ENCODE peak calls at places on chromosomes 7 and 10, in seven cellular contexts. One of them, this sample, is unnamed.
A peak's percentile ranks its signal among the peaks of the same experiment; 100 is the strongest.

GRCh38 chr10:60524541-60524940 is 134.9 kb upstream of the ANK3 start:
- DNase-seq in psoas muscle: no peak
- DNase-seq in left lung: no peak
- DNase-seq in prostate gland: no peak
- DNase-seq in IMR-90: peak; percentile 52
- DNase-seq in body of pancreas: no peak
- DNase-seq in fibroblast of pulmonary artery: peak; percentile 32
- DNase-seq in this sample: no peak

GRCh38 chr7:7408001-7408770 is 127.5 kb downstream of the COL28A1 start:
- DNase-seq in left lung: no peak
- DNase-seq in body of pancreas: no peak
- DNase-seq in fibroblast of pulmonary artery: no peak
- DNase-seq in psoas muscle: no peak
- DNase-seq in IMR-90: no peak
- DNase-seq in prostate gland: peak; percentile 32
- DNase-seq in this sample: no peak

GRCh38 chr10:58350619-58351323 is 16.0 kb downstream of the UBE2D1 start:
- DNase-seq in prostate gland: no peak
- DNase-seq in body of pancreas: no peak
- DNase-seq in psoas muscle: no peak
- DNase-seq in left lung: no peak
- DNase-seq in fibroblast of pulmonary artery: no peak
- DNase-seq in IMR-90: peak; percentile 57
- DNase-seq in this sample: no peak

GRCh38 chr7:93011351-93012294 is 106.2 kb downstream of the SAMD9 start:
- DNase-seq in body of pancreas: no peak
- DNase-seq in prostate gland: no peak
- DNase-seq in fibroblast of pulmonary artery: peak; percentile 97
- DNase-seq in left lung: no peak
- DNase-seq in IMR-90: peak; percentile 99
- DNase-seq in psoas muscle: no peak
- DNase-seq in this sample: no peak

GRCh38 chr10:75395171-75395954 is 6.2 kb downstream of the ZNF503 start:
- DNase-seq in prostate gland: peak; percentile 32
- DNase-seq in IMR-90: peak; percentile 48
- DNase-seq in fibroblast of pulmonary artery: no peak
- DNase-seq in body of pancreas: peak; percentile 75
- DNase-seq in left lung: peak; percentile 92
- DNase-seq in psoas muscle: peak; percentile 79
- DNase-seq in this sample: no peak

GRCh38 chr10:76037531-76037930 is 606.1 kb downstream of the LRMDA start:
- DNase-seq in left lung: no peak
- DNase-seq in IMR-90: no peak
- DNase-seq in fibroblast of pulmonary artery: no peak
- DNase-seq in body of pancreas: no peak
- DNase-seq in prostate gland: no peak
- DNase-seq in psoas muscle: no peak
- DNase-seq in this sample: no peak

GRCh38 chr10:48976208-48976607 is 36.6 kb upstream of the LRRC18 start:
- DNase-seq in IMR-90: peak; percentile 4
- DNase-seq in left lung: no peak
- DNase-seq in fibroblast of pulmonary artery: peak; percentile 1
- DNase-seq in prostate gland: peak; percentile 14
- DNase-seq in psoas muscle: no peak
- DNase-seq in body of pancreas: no peak
- DNase-seq in this sample: peak; percentile 24

GRCh38 chr7:106312906-106313305 is 28.1 kb upstream of the NAMPT start:
- DNase-seq in prostate gland: no peak
- DNase-seq in fibroblast of pulmonary artery: no peak
- DNase-seq in IMR-90: no peak
- DNase-seq in body of pancreas: no peak
- DNase-seq in left lung: no peak
- DNase-seq in psoas muscle: no peak
- DNase-seq in this sample: no peak

GRCh38 chr7:10122573-10123100 is 851.0 kb upstream of the PHF14 start:
- DNase-seq in IMR-90: no peak
- DNase-seq in prostate gland: no peak
- DNase-seq in left lung: no peak
- DNase-seq in fibroblast of pulmonary artery: peak; percentile 13
- DNase-seq in psoas muscle: no peak
- DNase-seq in body of pancreas: peak; percentile 3
- DNase-seq in this sample: no peak

GRCh38 chr10:88281592-88282268 is 301.4 kb downstream of the RNLS start:
- DNase-seq in prostate gland: no peak
- DNase-seq in IMR-90: peak; percentile 81
- DNase-seq in psoas muscle: no peak
- DNase-seq in left lung: no peak
- DNase-seq in fibroblast of pulmonary artery: peak; percentile 90
- DNase-seq in body of pancreas: no peak
- DNase-seq in this sample: no peak

GRCh38 chr7:116455009-116455408 is 44.5 kb upstream of the CAV2 start:
- DNase-seq in fibroblast of pulmonary artery: peak; percentile 47
- DNase-seq in IMR-90: peak; percentile 87
- DNase-seq in psoas muscle: no peak
- DNase-seq in body of pancreas: no peak
- DNase-seq in prostate gland: no peak
- DNase-seq in left lung: no peak
- DNase-seq in this sample: no peak

GRCh38 chr7:116454377-116454776 is 45.2 kb upstream of the CAV2 start:
- DNase-seq in IMR-90: no peak
- DNase-seq in fibroblast of pulmonary artery: no peak
- DNase-seq in psoas muscle: no peak
- DNase-seq in prostate gland: no peak
- DNase-seq in body of pancreas: no peak
- DNase-seq in left lung: no peak
- DNase-seq in this sample: no peak

GRCh38 chr7:116449950-116450349 is 49.6 kb upstream of the CAV2 start:
- DNase-seq in left lung: no peak
- DNase-seq in fibroblast of pulmonary artery: peak; percentile 77
- DNase-seq in prostate gland: no peak
- DNase-seq in IMR-90: no peak
- DNase-seq in psoas muscle: no peak
- DNase-seq in body of pancreas: no peak
- DNase-seq in this sample: no peak

GRCh38 chr7:116449441-116449840 is 50.1 kb upstream of the CAV2 start:
- DNase-seq in left lung: no peak
- DNase-seq in fibroblast of pulmonary artery: no peak
- DNase-seq in IMR-90: no peak
- DNase-seq in body of pancreas: no peak
- DNase-seq in psoas muscle: no peak
- DNase-seq in prostate gland: no peak
- DNase-seq in this sample: no peak

DNA sequence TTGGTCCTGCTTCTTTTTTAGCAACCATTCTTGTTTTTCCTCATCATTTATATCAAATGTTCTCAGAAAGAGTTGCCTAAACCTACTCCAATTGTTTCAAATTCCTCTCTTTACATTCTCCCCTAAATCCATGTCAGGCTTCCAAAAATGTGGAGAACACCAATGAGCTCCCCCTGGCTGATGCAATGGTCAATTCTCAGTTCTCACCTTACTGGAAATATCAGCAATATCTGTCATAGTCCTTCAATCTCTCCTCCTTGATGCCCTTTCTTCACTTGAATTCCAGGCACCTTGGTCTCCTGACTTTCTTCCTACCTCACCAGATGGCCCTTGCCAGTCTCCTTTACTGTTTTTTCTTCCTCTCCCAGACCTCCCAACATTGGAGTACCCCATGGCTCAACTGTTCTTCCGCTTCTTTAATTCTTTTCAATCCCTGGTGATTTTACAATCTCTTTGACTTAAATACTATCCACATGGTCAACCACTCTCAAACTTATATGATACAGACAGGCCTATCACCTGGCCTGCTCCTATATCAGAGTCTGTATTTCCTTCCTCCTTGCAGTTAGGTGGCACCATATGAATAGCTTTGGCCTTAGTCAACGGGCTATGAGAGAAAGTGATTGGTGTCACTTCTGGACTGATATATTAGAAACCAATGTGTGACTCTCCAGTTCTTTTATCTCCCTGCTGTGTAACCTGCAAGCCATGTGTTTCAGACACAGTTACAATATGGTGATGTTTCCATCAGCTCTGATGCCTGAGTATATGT is 47.4 kb upstream of the CAV2 start:
- DNase-seq in psoas muscle: no peak
- DNase-seq in prostate gland: no peak
- DNase-seq in IMR-90: no peak
- DNase-seq in body of pancreas: no peak
- DNase-seq in fibroblast of pulmonary artery: no peak
- DNase-seq in left lung: no peak
- DNase-seq in this sample: no peak
- TF ChIP-seq CTCF in psoas muscle: no peak
- TF ChIP-seq CTCF in prostate gland: no peak
- TF ChIP-seq CTCF in IMR-90: no peak
- TF ChIP-seq CTCF in body of pancreas: no peak
- TF ChIP-seq CTCF in fibroblast of pulmonary artery: no peak
- TF ChIP-seq CTCF in left lung: no peak
- TF ChIP-seq CTCF in this sample: no peak

DNA sequence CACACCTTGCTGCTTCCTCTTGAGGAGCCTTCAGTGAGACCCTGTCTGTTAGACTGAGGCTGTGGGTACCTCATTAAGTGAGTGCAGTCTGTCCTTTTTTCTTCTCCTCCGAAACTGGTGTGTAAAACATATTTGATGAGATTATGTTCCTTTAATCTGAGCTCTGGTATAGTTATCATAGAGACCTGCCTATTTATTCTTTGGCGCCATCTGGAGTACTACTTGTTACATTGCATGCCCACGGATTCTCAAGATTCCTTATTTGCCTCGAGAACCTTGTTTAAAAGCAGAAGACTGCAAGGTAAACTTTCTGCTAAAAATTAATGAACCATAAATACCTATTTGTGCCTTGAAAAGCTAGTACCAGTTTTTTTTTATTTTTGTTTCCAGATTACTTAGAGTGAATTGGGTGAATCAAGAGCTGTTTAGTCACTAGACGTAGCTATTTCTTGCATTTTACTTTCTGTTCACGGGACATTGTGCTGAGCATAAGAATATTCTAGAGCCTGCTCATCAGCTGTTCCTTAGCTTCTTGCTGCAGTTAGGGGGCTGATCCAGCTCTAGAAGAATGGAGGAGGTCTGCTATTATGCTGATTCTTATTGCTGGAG is 16.9 kb upstream of the STMP1 start:
- DNase-seq in prostate gland: peak; percentile 20
- DNase-seq in body of pancreas: peak; percentile 31
- DNase-seq in psoas muscle: no peak
- DNase-seq in IMR-90: peak; percentile 64
- DNase-seq in left lung: no peak
- DNase-seq in fibroblast of pulmonary artery: peak; percentile 74
- DNase-seq in this sample: no peak
- TF ChIP-seq CTCF in prostate gland: no peak
- TF ChIP-seq CTCF in body of pancreas: peak; percentile 25
- TF ChIP-seq CTCF in psoas muscle: peak; percentile 67
- TF ChIP-seq CTCF in IMR-90: peak; percentile 79
- TF ChIP-seq CTCF in left lung: peak; percentile 77
- TF ChIP-seq CTCF in fibroblast of pulmonary artery: peak; percentile 78
- TF ChIP-seq CTCF in this sample: peak; percentile 85

GRCh38 chr7:131513245-131514061 is 43.0 kb downstream of the PODXL start:
- DNase-seq in psoas muscle: peak; percentile 91
- DNase-seq in left lung: peak; percentile 94
- DNase-seq in body of pancreas: peak; percentile 93
- DNase-seq in IMR-90: peak; percentile 81
- DNase-seq in fibroblast of pulmonary artery: peak; percentile 87
- DNase-seq in prostate gland: peak; percentile 72
- DNase-seq in this sample: peak; percentile 77
- TF ChIP-seq CTCF in psoas muscle: peak; percentile 94
- TF ChIP-seq CTCF in left lung: peak; percentile 96
- TF ChIP-seq CTCF in body of pancreas: peak; percentile 89
- TF ChIP-seq CTCF in IMR-90: peak; percentile 95
- TF ChIP-seq CTCF in fibroblast of pulmonary artery: peak; percentile 98
- TF ChIP-seq CTCF in prostate gland: peak; percentile 59
- TF ChIP-seq CTCF in this sample: peak; percentile 98

DNA sequence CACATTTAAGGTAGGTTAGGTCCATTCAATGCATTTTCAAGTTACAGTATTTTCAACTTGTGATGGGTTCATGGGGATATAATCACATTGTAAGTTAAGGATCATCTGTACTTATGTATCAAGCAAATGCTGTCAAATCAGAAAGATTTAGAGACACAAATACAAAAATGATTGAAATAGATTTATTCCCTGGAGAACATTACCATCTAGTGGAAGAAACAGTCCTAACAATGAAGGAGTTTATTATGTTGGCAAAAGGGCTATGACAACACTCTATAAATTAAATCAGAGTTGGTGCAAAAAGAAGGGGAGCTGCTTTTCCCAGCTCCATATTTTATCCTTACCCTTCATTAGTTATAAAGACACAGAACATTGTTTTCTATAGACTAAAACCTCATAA is 69.0 kb downstream of the PRSS58 start:
- DNase-seq in body of pancreas: no peak
- DNase-seq in IMR-90: no peak
- DNase-seq in left lung: no peak
- DNase-seq in prostate gland: no peak
- DNase-seq in psoas muscle: no peak
- DNase-seq in fibroblast of pulmonary artery: no peak
- DNase-seq in this sample: no peak
- TF ChIP-seq CTCF in body of pancreas: no peak
- TF ChIP-seq CTCF in IMR-90: no peak
- TF ChIP-seq CTCF in left lung: peak; percentile 15
- TF ChIP-seq CTCF in prostate gland: no peak
- TF ChIP-seq CTCF in psoas muscle: no peak
- TF ChIP-seq CTCF in fibroblast of pulmonary artery: no peak
- TF ChIP-seq CTCF in this sample: peak; percentile 73

GRCh38 chr7:110669410-110669809 is 421.5 kb upstream of the LRRN3 start:
- DNase-seq in prostate gland: no peak
- DNase-seq in fibroblast of pulmonary artery: no peak
- DNase-seq in psoas muscle: no peak
- DNase-seq in IMR-90: peak; percentile 51
- DNase-seq in body of pancreas: no peak
- DNase-seq in left lung: no peak
- DNase-seq in this sample: no peak

GRCh38 chr7:110675383-110676103 is 415.4 kb upstream of the LRRN3 start:
- DNase-seq in body of pancreas: no peak
- DNase-seq in psoas muscle: no peak
- DNase-seq in prostate gland: no peak
- DNase-seq in IMR-90: no peak
- DNase-seq in fibroblast of pulmonary artery: no peak
- DNase-seq in left lung: no peak
- DNase-seq in this sample: no peak

GRCh38 chr7:110676785-110677184 is 414.1 kb upstream of the LRRN3 start:
- DNase-seq in left lung: no peak
- DNase-seq in IMR-90: no peak
- DNase-seq in prostate gland: no peak
- DNase-seq in psoas muscle: no peak
- DNase-seq in body of pancreas: no peak
- DNase-seq in fibroblast of pulmonary artery: no peak
- DNase-seq in this sample: no peak

GRCh38 chr7:110677405-110677804 is 413.5 kb upstream of the LRRN3 start:
- DNase-seq in body of pancreas: no peak
- DNase-seq in psoas muscle: no peak
- DNase-seq in fibroblast of pulmonary artery: no peak
- DNase-seq in prostate gland: peak; percentile 23
- DNase-seq in left lung: no peak
- DNase-seq in IMR-90: peak; percentile 66
- DNase-seq in this sample: no peak

GRCh38 chr7:110673148-110673547 is 417.8 kb upstream of the LRRN3 start:
- DNase-seq in prostate gland: no peak
- DNase-seq in IMR-90: no peak
- DNase-seq in left lung: no peak
- DNase-seq in body of pancreas: no peak
- DNase-seq in psoas muscle: no peak
- DNase-seq in fibroblast of pulmonary artery: no peak
- DNase-seq in this sample: no peak
- TF ChIP-seq CTCF in prostate gland: no peak
- TF ChIP-seq CTCF in IMR-90: no peak
- TF ChIP-seq CTCF in left lung: no peak
- TF ChIP-seq CTCF in body of pancreas: no peak
- TF ChIP-seq CTCF in psoas muscle: no peak
- TF ChIP-seq CTCF in fibroblast of pulmonary artery: no peak
- TF ChIP-seq CTCF in this sample: no peak

GRCh38 chr7:90838799-90839198 is 242.7 kb downstream of the CDK14 start:
- DNase-seq in fibroblast of pulmonary artery: no peak
- DNase-seq in left lung: no peak
- DNase-seq in body of pancreas: no peak
- DNase-seq in psoas muscle: no peak
- DNase-seq in IMR-90: no peak
- DNase-seq in prostate gland: no peak
- DNase-seq in this sample: no peak
- TF ChIP-seq CTCF in fibroblast of pulmonary artery: no peak
- TF ChIP-seq CTCF in left lung: no peak
- TF ChIP-seq CTCF in body of pancreas: no peak
- TF ChIP-seq CTCF in psoas muscle: no peak
- TF ChIP-seq CTCF in IMR-90: no peak
- TF ChIP-seq CTCF in prostate gland: no peak
- TF ChIP-seq CTCF in this sample: no peak